ENCODE peak calls at places on chromosomes 6 and 20, in seven cellular contexts. C is breast epithelium, I is lower leg skin, M is astrocyte, K is AG10803, D is neural crest cell, H is PC-3. A is an unnamed sample.

GRCh38 chr6:29924287-29924686 is 18.0 kb upstream of the HLA-A start:
- DNase-seq in C (no peak), I (no peak), M (no peak), K (no peak), D (no peak), H (no peak), A (no peak)

GRCh38 chr6:105522626-105523322 is 119.9 kb upstream of the PREP start:
- DNase-seq in C (no peak), I (no peak), M (peak), K (no peak), D (no peak), H (peak), A (no peak)

GRCh38 chr20:23408957-23409356 is 12.3 kb downstream of the NAPB start:
- DNase-seq in C (no peak), I (no peak), M (no peak), K (no peak), D (no peak), H (no peak), A (no peak)

GRCh38 chr6:13563009-13563408 is 11.4 kb upstream of the SIRT5 start:
- DNase-seq in C (no peak), I (no peak), M (no peak), K (no peak), D (no peak), H (peak), A (no peak)

GRCh38 chr20:18165553-18165952 is 27.9 kb downstream of the KAT14 start:
- DNase-seq in C (no peak), I (no peak), M (no peak), K (no peak), D (no peak), H (no peak), A (no peak)

GRCh38 chr6:167524720-167525119 is 199.8 kb downstream of the TTLL2 start:
- DNase-seq in C (no peak), I (peak), M (no peak), K (no peak), D (no peak), H (no peak), A (no peak)

GRCh38 chr20:56202493-56203077 is 45.9 kb upstream of the MC3R start:
- DNase-seq in C (no peak), I (no peak), M (no peak), K (no peak), D (no peak), H (peak), A (peak)

GRCh38 chr6:55925292-55925691 is 49.9 kb upstream of the BMP5 start:
- DNase-seq in C (no peak), I (no peak), M (peak), K (peak), D (no peak), H (peak), A (no peak)

GRCh38 chr6:105192707-105193465 is 13.1 kb upstream of the POPDC3 start:
- DNase-seq in C (no peak), I (no peak), M (peak), K (peak), D (no peak), H (peak), A (no peak)

GRCh38 chr6:34150766-34151165 is 4.9 kb upstream of the GRM4 start:
- DNase-seq in C (no peak), I (no peak), M (no peak), K (no peak), D (no peak), H (no peak), A (no peak)

GRCh38 chr20:56608376-56608775 is 20.7 kb upstream of the TFAP2C start:
- DNase-seq in C (no peak), I (no peak), M (no peak), K (no peak), D (no peak), H (no peak), A (no peak)

GRCh38 chr20:39069976-39070375 is 107.8 kb downstream of the DHX35 start:
- DNase-seq in C (no peak), I (no peak), M (no peak), K (peak), D (no peak), H (no peak), A (no peak)

GRCh38 chr20:42093542-42094440 is 475.6 kb upstream of the CHD6 start:
- DNase-seq in C (no peak), I (no peak), M (no peak), K (no peak), D (no peak), H (no peak), A (no peak)

GRCh38 chr6:2132911-2133310 is 112.5 kb downstream of the GMDS start:
- DNase-seq in C (no peak), I (no peak), M (no peak), K (no peak), D (no peak), H (no peak), A (no peak)

GRCh38 chr20:48205786-48206185 is 420.5 kb upstream of the SULF2 start:
- DNase-seq in C (no peak), I (no peak), M (no peak), K (no peak), D (no peak), H (no peak), A (no peak)

GRCh38 chr6:95091823-95092436 is 485.4 kb upstream of the MANEA start:
- DNase-seq in C (no peak), I (no peak), M (peak), K (peak), D (no peak), H (peak), A (no peak)

GRCh38 chr6:48535569-48535968 is 424.6 kb upstream of the PTCHD4 start:
- DNase-seq in C (no peak), I (no peak), M (peak), K (peak), D (no peak), H (peak), A (peak)

GRCh38 chr20:49929142-49929494 is 7.1 kb upstream of the RNF114 start:
- DNase-seq in C (no peak), I (peak), M (no peak), K (no peak), D (no peak), H (no peak), A (no peak)

GRCh38 chr6:158185729-158186456 is 17.7 kb downstream of the GTF2H5 start:
- DNase-seq in C (no peak), I (no peak), M (peak), K (peak), D (no peak), H (peak), A (no peak)

DNA sequence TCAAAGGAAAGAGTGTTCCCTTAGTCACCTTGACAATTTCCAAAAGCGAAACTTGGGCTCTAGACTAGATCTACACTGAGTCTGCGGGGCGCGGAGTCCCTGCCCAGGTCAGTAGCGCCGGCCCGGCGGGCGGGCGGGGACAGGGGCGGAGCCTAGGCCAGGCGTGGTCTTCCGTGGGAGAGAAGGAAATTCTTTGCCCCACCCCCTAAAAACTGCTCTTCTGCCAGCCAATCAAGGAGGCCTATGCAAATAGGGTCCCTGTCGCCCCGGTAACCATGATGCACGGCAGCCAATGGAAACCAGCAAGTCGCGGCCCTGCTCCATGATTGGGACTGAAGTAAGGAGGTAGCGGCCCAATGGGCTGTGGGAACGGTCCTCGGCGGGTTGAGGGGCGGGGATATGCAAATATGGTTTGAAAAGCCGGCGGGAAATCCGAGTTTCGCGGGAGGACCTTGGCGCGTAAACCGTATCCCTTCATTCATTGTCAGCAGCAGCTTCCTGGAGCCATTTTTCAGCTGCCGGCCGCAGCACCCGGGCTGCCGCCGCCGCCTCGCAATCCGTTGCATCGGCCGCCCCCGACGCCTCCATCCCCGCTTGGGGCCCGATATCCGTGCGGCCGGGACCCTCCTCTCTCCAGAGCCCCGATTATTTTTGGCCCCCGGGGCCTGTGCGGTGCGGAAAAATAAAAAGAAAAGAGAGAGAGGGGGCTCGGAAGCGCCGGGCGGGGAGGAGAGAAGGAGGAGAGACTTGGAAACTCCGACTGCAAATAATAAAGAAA is at the start of gene E2F3:
- DNase-seq in C (peak), I (peak), M (peak), K (peak), D (peak), H (peak), A (peak)
- TF ChIP-seq CTCF in C (no peak), I (no peak), M (no peak), K (no peak), D (no peak), H (no peak), A (no peak)

GRCh38 chr6:56947931-56948330 is 7.0 kb upstream of the BEND6 start:
- DNase-seq in C (no peak), I (no peak), M (no peak), K (no peak), D (no peak), H (no peak), A (no peak)
- TF ChIP-seq CTCF in C (no peak), I (no peak), M (no peak), K (no peak), D (no peak), H (no peak), A (no peak)

GRCh38 chr6:130035211-130035610 is 16.8 kb downstream of the L3MBTL3 start:
- DNase-seq in C (no peak), I (no peak), M (no peak), K (no peak), D (no peak), H (no peak), A (no peak)

GRCh38 chr6:130033999-130034814 is 15.8 kb downstream of the L3MBTL3 start:
- DNase-seq in C (no peak), I (no peak), M (peak), K (peak), D (no peak), H (peak), A (no peak)

GRCh38 chr6:130041594-130041993 is 23.2 kb downstream of the L3MBTL3 start:
- DNase-seq in C (no peak), I (no peak), M (no peak), K (no peak), D (no peak), H (no peak), A (no peak)

GRCh38 chr6:130034815-130035146 is 16.4 kb downstream of the L3MBTL3 start:
- DNase-seq in C (no peak), I (no peak), M (no peak), K (no peak), D (no peak), H (no peak), A (no peak)

DNA sequence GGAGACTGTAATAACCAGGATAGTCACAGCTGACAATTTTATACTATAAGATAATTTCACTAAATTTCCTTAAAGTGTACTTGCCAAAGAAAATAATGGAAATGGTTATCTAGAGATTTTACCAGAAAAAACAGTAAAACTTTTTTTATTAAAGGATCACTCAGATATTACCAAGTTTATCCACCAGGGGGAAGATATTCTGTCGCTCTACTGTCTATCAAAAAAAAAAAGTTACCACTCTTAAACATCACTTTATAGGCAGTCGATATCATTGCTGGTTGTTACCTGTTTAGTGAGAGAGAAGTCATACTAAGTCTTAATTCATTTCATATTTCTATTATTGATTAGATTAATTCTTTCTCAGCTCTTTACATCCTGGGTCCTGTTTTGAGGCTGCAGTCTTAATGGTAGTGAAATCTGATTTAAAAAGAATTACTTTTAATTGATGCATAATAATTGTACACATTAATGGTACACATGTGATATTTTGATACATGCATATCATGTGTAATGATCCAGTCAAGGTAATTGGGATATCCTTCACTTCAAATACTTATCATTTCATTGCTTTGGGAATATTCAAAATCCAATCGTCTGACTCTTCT is 18.9 kb downstream of the L3MBTL3 start:
- DNase-seq in C (no peak), I (no peak), M (no peak), K (no peak), D (no peak), H (peak), A (no peak)
- TF ChIP-seq CTCF in C (peak), I (no peak), M (peak), K (peak), D (peak), H (peak), A (peak)

GRCh38 chr6:166156942-166157341 is 10.7 kb downstream of the TBXT start:
- DNase-seq in C (no peak), I (no peak), M (no peak), K (peak), D (no peak), H (peak), A (no peak)
- TF ChIP-seq CTCF in C (no peak), I (no peak), M (no peak), K (peak), D (peak), H (peak), A (no peak)

DNA sequence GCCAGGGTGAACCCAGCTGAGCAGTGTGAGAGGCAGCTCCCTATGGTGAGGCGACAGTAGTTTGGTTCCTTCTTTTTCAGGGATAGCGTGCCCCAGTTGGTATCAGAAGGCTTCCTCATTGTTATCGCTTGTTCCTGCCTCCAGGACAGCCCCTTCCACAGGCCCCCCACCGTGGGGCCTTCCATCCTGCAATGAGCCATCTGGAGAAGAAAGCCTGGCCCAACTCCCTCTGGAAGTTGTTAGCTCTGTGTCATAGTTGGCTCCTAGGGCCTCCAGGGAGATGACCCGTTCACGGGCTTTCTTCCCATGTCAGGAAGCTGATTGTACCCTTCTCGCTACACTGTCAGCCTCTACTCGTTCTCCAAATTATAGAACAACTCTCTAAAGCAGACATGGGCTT is 150.5 kb downstream of the FRK start:
- DNase-seq in C (no peak), I (no peak), M (no peak), K (no peak), D (no peak), H (no peak), A (no peak)
- TF ChIP-seq CTCF in C (no peak), I (no peak), M (no peak), K (no peak), D (no peak), H (no peak), A (no peak)

GRCh38 chr6:97064578-97064977 is 140.1 kb downstream of the KLHL32 start:
- DNase-seq in C (no peak), I (no peak), M (no peak), K (no peak), D (no peak), H (no peak), A (no peak)

GRCh38 chr6:97066056-97066455 is 141.5 kb downstream of the KLHL32 start:
- DNase-seq in C (no peak), I (no peak), M (no peak), K (no peak), D (no peak), H (peak), A (no peak)

GRCh38 chr6:97067045-97067444 is 142.5 kb downstream of the KLHL32 start:
- DNase-seq in C (no peak), I (no peak), M (no peak), K (no peak), D (no peak), H (no peak), A (no peak)

GRCh38 chr6:97069363-97069762 is 144.8 kb downstream of the KLHL32 start:
- DNase-seq in C (no peak), I (no peak), M (no peak), K (no peak), D (no peak), H (no peak), A (no peak)

GRCh38 chr6:97068211-97068610 is 143.7 kb downstream of the KLHL32 start:
- DNase-seq in C (no peak), I (no peak), M (peak), K (peak), D (peak), H (peak), A (peak)
- TF ChIP-seq CTCF in C (peak), I (no peak), M (peak), K (peak), D (peak), H (peak), A (peak)

GRCh38 chr6:85017352-85017751 is 253.0 kb upstream of the TBX18 start:
- DNase-seq in C (no peak), I (no peak), M (no peak), K (no peak), D (no peak), H (no peak), A (no peak)

GRCh38 chr6:85015396-85015990 is 251.1 kb upstream of the TBX18 start:
- DNase-seq in C (no peak), I (no peak), M (peak), K (peak), D (peak), H (peak), A (peak)
- TF ChIP-seq CTCF in C (peak), I (no peak), M (peak), K (peak), D (peak), H (peak), A (peak)

DNA sequence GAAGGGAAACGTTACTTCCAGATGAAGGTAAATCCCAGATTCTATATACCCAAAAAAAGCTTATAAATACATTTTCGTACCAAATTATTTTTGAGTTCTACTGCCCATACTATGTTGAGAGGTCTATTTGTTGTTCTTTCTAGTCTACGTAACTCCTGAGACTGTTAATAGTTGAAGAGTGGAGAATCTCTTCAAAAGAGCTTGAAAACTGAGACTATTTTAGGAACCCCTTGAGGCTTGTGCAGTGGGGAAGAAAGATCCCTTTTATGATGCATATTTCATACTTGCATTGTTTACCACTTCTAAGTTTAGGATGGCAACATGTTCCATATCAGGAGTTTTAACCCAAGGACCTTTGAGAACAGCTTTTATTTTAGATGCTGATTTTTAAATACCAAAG is 245.0 kb downstream of the TMEM242 start:
- DNase-seq in C (no peak), I (no peak), M (no peak), K (no peak), D (no peak), H (no peak), A (no peak)
- TF ChIP-seq CTCF in C (no peak), I (no peak), M (no peak), K (no peak), D (no peak), H (no peak), A (no peak)

A was measured in Calu3.